ENCODE peak calls at places on chromosome 6, in nine cellular contexts. U is cardiac muscle cell, O is fibroblast of the aortic adventitia, S is GM12865, D is breast epithelium, Y is brain microvascular endothelial cell, X is heart left ventricle, G is sigmoid colon, A is AG10803. L is an unnamed sample.

GRCh38 chr6:868212-868611 is 175.3 kb upstream of the EXOC2 start:
- DNase-seq in O (no peak), A (no peak), S (no peak), U (no peak), X (no peak), Y (no peak), G (no peak), D (no peak), L (no peak)

GRCh38 chr6:155078331-155078745 is 83.2 kb downstream of the TIAM2 start:
- DNase-seq in X (no peak), Y (no peak), S (no peak), U (peak), G (no peak), A (no peak), D (no peak), O (peak), L (no peak)

GRCh38 chr6:140036176-140036575 is 661.7 kb upstream of the CITED2 start:
- DNase-seq in O (no peak), S (no peak), Y (no peak), U (no peak), G (no peak), X (no peak), D (no peak), A (no peak), L (no peak)

GRCh38 chr6:150038202-150038830 is 13.0 kb upstream of the RAET1L start:
- DNase-seq in O (no peak), S (no peak), A (no peak), U (peak), X (no peak), D (peak), Y (no peak), G (no peak), L (no peak)

GRCh38 chr6:11769816-11770545 is 8.6 kb downstream of the ADTRP start:
- DNase-seq in A (no peak), S (no peak), Y (no peak), U (no peak), G (no peak), O (no peak), X (no peak), D (no peak), L (no peak)

GRCh38 chr6:63689421-63689820 is 53.8 kb downstream of the PHF3 start:
- DNase-seq in U (no peak), Y (no peak), O (no peak), G (no peak), X (no peak), D (no peak), A (no peak), S (no peak), L (no peak)

GRCh38 chr6:165119231-165120020 is 190.0 kb downstream of the C6orf118 start:
- DNase-seq in G (no peak), D (no peak), O (peak), X (no peak), A (peak), U (peak), Y (no peak), S (no peak), L (no peak)

GRCh38 chr6:169473663-169474062 is 220.0 kb upstream of the THBS2 start:
- DNase-seq in S (peak), O (no peak), Y (no peak), U (no peak), A (no peak), D (no peak), G (no peak), X (no peak), L (no peak)

DNA sequence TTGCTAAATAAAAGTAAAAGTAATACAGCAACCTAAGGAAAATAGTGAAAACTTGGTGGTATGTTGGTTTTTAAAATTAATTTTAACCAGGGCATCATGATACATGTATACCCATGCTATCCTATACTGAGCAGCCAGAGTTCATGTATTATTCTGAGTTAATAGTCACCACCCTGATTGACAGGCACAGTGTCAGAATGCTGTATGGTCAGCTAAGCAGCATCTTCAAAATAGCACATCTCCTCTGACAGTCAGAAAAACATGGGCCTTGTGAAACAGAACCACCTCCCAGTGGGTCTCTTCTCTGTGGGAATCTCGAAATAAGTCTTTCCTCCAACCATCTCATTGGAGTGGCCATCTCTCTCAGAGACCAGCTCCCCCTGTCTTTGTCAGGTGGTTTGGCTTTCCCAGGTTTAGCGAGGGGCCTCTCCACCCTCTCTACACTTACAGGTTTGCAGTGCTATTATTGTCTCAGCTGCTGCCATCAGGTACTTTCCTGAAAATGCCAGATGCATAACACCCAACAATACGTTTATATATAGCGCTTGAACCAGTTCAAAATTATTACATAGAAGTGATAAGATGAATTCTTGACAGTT is 47.1 kb upstream of the RNF8 start:
- DNase-seq in X (no peak), O (no peak), S (no peak), Y (no peak), A (no peak), D (no peak), U (no peak), G (no peak), L (no peak)
- TF ChIP-seq CTCF in X (peak), O (no peak), S (no peak), Y (no peak), A (no peak), D (no peak), U (no peak), G (no peak), L (no peak)

GRCh38 chr6:123562677-123563076 is 74.1 kb downstream of the TRDN start:
- DNase-seq in S (no peak), D (no peak), O (no peak), G (no peak), Y (no peak), U (no peak), X (no peak), A (no peak), L (no peak)
- H3K4me3 ChIP-seq in S (no peak), D (no peak), O (no peak), G (no peak), Y (no peak), U (no peak), X (no peak), A (no peak), L (no peak)

DNA sequence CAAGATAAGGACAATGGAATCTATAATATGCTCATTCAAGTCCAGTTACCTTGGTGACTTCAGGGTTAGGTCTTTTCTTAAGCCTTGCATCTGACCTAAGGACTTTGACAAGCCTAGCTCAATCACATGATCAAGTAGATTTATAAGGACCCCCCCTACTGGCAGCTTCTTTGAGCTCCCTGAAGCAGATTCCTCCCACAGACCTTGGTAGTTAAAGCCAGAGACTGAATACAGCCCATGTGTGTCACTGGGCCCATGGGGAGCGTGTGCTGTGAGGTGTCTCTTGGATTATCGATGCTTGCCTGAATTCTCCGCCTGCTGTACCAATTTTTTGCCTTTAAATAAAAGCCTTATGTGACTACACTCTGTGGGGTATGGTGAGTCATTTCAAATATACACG is 372.7 kb upstream of the RGS17 start:
- DNase-seq in O (no peak), G (no peak), D (no peak), A (no peak), U (peak), S (peak), X (no peak), Y (no peak), L (no peak)
- TF ChIP-seq CTCF in O (no peak), G (no peak), D (no peak), A (no peak), U (no peak), S (no peak), X (no peak), Y (peak), L (peak)

GRCh38 chr6:121242386-121242785 is 91.9 kb downstream of the TBC1D32 start:
- DNase-seq in X (no peak), D (no peak), U (no peak), S (no peak), O (no peak), Y (no peak), G (no peak), A (no peak), L (no peak)

DNA sequence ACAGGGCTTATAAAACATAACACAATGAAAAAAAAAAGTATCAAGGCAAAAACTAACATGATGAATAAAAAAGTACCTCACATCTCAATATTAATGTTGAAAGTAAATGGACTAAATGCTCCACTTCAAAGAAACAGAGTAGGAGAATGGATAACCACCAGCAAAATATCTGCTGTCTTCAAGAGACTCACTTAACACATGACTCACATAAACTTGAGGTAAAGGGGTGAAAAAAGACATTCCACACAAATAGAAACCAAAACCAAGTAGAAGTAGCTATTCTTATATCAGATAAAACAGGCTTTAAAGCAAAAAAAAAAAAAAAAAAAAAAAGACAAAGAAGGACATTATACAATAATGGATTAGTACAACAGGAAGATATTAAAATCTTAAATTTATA is 86.9 kb downstream of the TBC1D32 start:
- DNase-seq in U (peak), O (peak), X (no peak), G (no peak), S (peak), D (no peak), Y (peak), A (peak), L (peak)
- H3K4me3 ChIP-seq in U (no peak), O (no peak), X (no peak), G (no peak), S (no peak), D (no peak), Y (no peak), A (no peak), L (no peak)

GRCh38 chr6:24596717-24597116 is 49.3 kb downstream of the KIAA0319 start:
- DNase-seq in S (no peak), G (no peak), Y (no peak), D (no peak), A (no peak), O (no peak), X (no peak), U (no peak), L (no peak)

GRCh38 chr6:24599686-24600399 is 46.1 kb downstream of the KIAA0319 start:
- DNase-seq in S (no peak), Y (no peak), G (no peak), O (no peak), X (no peak), A (no peak), D (no peak), U (no peak), L (no peak)

GRCh38 chr6:24603241-24603640 is 42.8 kb downstream of the KIAA0319 start:
- DNase-seq in Y (no peak), X (no peak), G (no peak), O (peak), U (peak), D (no peak), A (no peak), S (no peak), L (no peak)

GRCh38 chr6:24599179-24599578 is 46.8 kb downstream of the KIAA0319 start:
- DNase-seq in O (no peak), A (no peak), U (no peak), G (no peak), X (no peak), D (no peak), Y (no peak), S (no peak), L (no peak)

GRCh38 chr6:24600903-24601302 is 45.1 kb downstream of the KIAA0319 start:
- DNase-seq in S (peak), X (no peak), Y (no peak), O (no peak), D (no peak), G (no peak), U (no peak), A (no peak), L (no peak)
- TF ChIP-seq CTCF in S (peak), X (no peak), Y (no peak), O (no peak), D (no peak), G (no peak), U (no peak), A (no peak), L (no peak)

L was measured in astrocyte of the cerebellum.